ENCODE peak calls at places on chromosomes 3 and 15, in five cellular contexts. One of them, this sample, is unnamed.

GRCh38 chr3:90015688-90016356 is 908.4 kb downstream of the EPHA3 start:
- DNase-seq in CD8-positive, alpha-beta memory T cell: no peak
- DNase-seq in aorta: no peak
- DNase-seq in retinal pigment epithelial cell: no peak
- DNase-seq in GM23248: peak
- DNase-seq in this sample: no peak

GRCh38 chr15:41819455-41820050 is 8.3 kb upstream of the JMJD7 start:
- DNase-seq in GM23248: no peak
- DNase-seq in retinal pigment epithelial cell: no peak
- DNase-seq in aorta: no peak
- DNase-seq in CD8-positive, alpha-beta memory T cell: peak
- DNase-seq in this sample: no peak

GRCh38 chr3:23740517-23741402 is 65.0 kb upstream of the UBE2E1 start:
- DNase-seq in aorta: no peak
- DNase-seq in retinal pigment epithelial cell: no peak
- DNase-seq in CD8-positive, alpha-beta memory T cell: peak
- DNase-seq in GM23248: peak
- DNase-seq in this sample: no peak

GRCh38 chr3:126551066-126551838 is 7.5 kb downstream of the C3orf22 start:
- DNase-seq in aorta: peak
- DNase-seq in GM23248: peak
- DNase-seq in retinal pigment epithelial cell: no peak
- DNase-seq in CD8-positive, alpha-beta memory T cell: no peak
- DNase-seq in this sample: no peak

GRCh38 chr15:28915041-28915810 is 29.5 kb downstream of the APBA2 start:
- DNase-seq in GM23248: no peak
- DNase-seq in CD8-positive, alpha-beta memory T cell: no peak
- DNase-seq in aorta: no peak
- DNase-seq in retinal pigment epithelial cell: no peak
- DNase-seq in this sample: no peak

GRCh38 chr3:158918008-158918407 is 116.2 kb downstream of the MFSD1 start:
- DNase-seq in aorta: no peak
- DNase-seq in retinal pigment epithelial cell: peak
- DNase-seq in CD8-positive, alpha-beta memory T cell: no peak
- DNase-seq in GM23248: peak
- DNase-seq in this sample: peak

GRCh38 chr15:35168464-35168863 is 83.4 kb upstream of the NANOGP8 start:
- DNase-seq in GM23248: peak
- DNase-seq in aorta: no peak
- DNase-seq in retinal pigment epithelial cell: no peak
- DNase-seq in CD8-positive, alpha-beta memory T cell: no peak
- DNase-seq in this sample: no peak

GRCh38 chr3:23461069-23461468 is 257.9 kb downstream of the UBE2E2 start:
- DNase-seq in GM23248: peak
- DNase-seq in aorta: no peak
- DNase-seq in retinal pigment epithelial cell: no peak
- DNase-seq in CD8-positive, alpha-beta memory T cell: no peak
- DNase-seq in this sample: no peak

GRCh38 chr3:123159926-123160635 is 41.7 kb upstream of the SEC22A start:
- DNase-seq in retinal pigment epithelial cell: no peak
- DNase-seq in aorta: no peak
- DNase-seq in CD8-positive, alpha-beta memory T cell: no peak
- DNase-seq in GM23248: peak
- DNase-seq in this sample: no peak

GRCh38 chr3:89268059-89268458 is 160.6 kb downstream of the EPHA3 start:
- DNase-seq in aorta: no peak
- DNase-seq in CD8-positive, alpha-beta memory T cell: no peak
- DNase-seq in GM23248: no peak
- DNase-seq in retinal pigment epithelial cell: peak
- DNase-seq in this sample: no peak

GRCh38 chr15:67383903-67384302 is 129.3 kb downstream of the IQCH start:
- DNase-seq in GM23248: peak
- DNase-seq in retinal pigment epithelial cell: no peak
- DNase-seq in CD8-positive, alpha-beta memory T cell: no peak
- DNase-seq in aorta: no peak
- DNase-seq in this sample: no peak

GRCh38 chr15:71469393-71469792 is 341.0 kb upstream of the NR2E3 start:
- DNase-seq in CD8-positive, alpha-beta memory T cell: no peak
- DNase-seq in GM23248: peak
- DNase-seq in aorta: no peak
- DNase-seq in retinal pigment epithelial cell: no peak
- DNase-seq in this sample: no peak

DNA sequence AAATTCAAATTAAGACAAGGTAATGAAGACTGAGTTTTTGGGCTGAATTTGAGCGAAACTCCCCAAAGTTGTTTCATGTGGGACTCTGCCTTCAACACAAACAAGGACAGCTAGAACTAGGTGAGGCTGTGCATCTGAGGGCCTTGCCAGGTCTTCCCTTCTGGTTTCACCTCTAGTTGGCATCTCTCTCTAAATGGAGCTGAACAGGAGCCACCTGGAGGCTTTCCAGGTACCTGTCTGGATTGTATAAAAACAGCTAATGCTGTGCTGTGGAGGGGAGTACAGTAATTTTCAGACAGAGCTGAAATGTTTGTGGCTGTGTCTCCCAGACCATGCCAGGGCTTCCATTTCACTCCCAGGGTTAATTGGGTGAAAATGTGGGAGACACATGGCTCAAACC is 27.1 kb downstream of the TRIM71 start:
- DNase-seq in retinal pigment epithelial cell: no peak
- DNase-seq in aorta: no peak
- DNase-seq in GM23248: no peak
- DNase-seq in CD8-positive, alpha-beta memory T cell: no peak
- DNase-seq in this sample: no peak
- H3K4me3 ChIP-seq in retinal pigment epithelial cell: no peak
- H3K4me3 ChIP-seq in aorta: no peak
- H3K4me3 ChIP-seq in GM23248: no peak
- H3K4me3 ChIP-seq in CD8-positive, alpha-beta memory T cell: no peak
- H3K4me3 ChIP-seq in this sample: no peak

GRCh38 chr3:132317229-132317948 is at the start of gene ACP3:
- DNase-seq in retinal pigment epithelial cell: peak
- DNase-seq in GM23248: peak
- DNase-seq in CD8-positive, alpha-beta memory T cell: no peak
- DNase-seq in aorta: no peak
- DNase-seq in this sample: peak
- H3K4me3 ChIP-seq in retinal pigment epithelial cell: no peak
- H3K4me3 ChIP-seq in GM23248: peak
- H3K4me3 ChIP-seq in CD8-positive, alpha-beta memory T cell: no peak
- H3K4me3 ChIP-seq in aorta: no peak
- H3K4me3 ChIP-seq in this sample: no peak

GRCh38 chr3:14897266-14897665 is 50.1 kb upstream of the NR2C2 start:
- DNase-seq in GM23248: no peak
- DNase-seq in CD8-positive, alpha-beta memory T cell: no peak
- DNase-seq in aorta: no peak
- DNase-seq in retinal pigment epithelial cell: no peak
- DNase-seq in this sample: no peak

GRCh38 chr3:14902719-14903118 is 44.7 kb upstream of the NR2C2 start:
- DNase-seq in retinal pigment epithelial cell: no peak
- DNase-seq in aorta: no peak
- DNase-seq in CD8-positive, alpha-beta memory T cell: no peak
- DNase-seq in GM23248: peak
- DNase-seq in this sample: no peak

GRCh38 chr3:14898929-14899328 is 48.5 kb upstream of the NR2C2 start:
- DNase-seq in GM23248: no peak
- DNase-seq in CD8-positive, alpha-beta memory T cell: no peak
- DNase-seq in aorta: no peak
- DNase-seq in retinal pigment epithelial cell: no peak
- DNase-seq in this sample: no peak

GRCh38 chr3:14899993-14900618 is 47.3 kb upstream of the NR2C2 start:
- DNase-seq in retinal pigment epithelial cell: no peak
- DNase-seq in CD8-positive, alpha-beta memory T cell: peak
- DNase-seq in GM23248: no peak
- DNase-seq in aorta: no peak
- DNase-seq in this sample: no peak

DNA sequence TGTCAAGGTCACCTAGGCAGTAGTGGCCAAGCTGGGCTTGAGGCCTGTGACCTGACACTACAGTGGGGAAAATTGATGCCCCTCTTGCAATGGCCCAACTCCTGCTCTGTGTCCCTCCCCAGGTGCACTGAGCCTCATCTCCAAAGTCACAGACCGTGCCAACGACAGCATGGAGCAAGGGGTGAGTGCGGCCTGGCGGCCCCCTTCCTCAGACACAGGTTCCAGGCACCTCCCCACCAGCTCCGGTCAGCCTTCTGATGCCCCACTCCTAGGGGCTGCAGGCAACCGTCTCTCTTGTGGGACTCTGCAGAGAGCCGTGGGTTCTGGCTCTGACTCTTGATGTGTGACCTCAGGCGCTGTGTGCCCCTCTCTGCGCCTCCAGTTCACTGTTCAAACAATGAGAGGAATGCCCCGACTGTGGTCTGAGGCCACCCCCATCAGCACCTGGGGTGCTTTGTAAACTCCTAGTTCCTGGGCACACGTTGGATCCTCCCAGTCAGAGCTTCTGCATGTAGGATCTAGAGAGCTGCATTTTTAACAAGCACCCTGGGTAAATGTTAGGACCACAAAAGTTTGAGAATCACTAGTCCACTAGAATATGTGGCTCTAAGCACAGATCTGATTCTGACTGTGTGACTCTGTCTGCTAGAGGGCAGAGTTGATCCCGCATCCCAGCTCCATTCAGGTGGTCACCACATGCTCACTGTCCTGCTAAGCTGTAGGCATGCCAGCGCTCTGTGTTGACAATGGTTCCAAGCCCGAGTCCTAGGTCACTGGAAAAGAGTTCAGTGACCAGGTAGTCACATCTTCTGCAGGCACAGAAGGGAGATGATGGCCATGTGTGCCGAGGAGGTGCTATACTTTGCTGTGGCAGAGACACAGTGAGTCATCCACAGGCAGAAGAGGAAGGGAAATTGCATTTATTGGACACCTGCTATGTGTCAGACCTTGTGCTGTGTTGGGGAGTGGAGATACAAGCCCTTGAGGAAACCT is 46.2 kb upstream of the NR2C2 start:
- DNase-seq in aorta: no peak
- DNase-seq in retinal pigment epithelial cell: no peak
- DNase-seq in CD8-positive, alpha-beta memory T cell: no peak
- DNase-seq in GM23248: no peak
- DNase-seq in this sample: no peak
- H3K4me3 ChIP-seq in aorta: no peak
- H3K4me3 ChIP-seq in retinal pigment epithelial cell: no peak
- H3K4me3 ChIP-seq in CD8-positive, alpha-beta memory T cell: no peak
- H3K4me3 ChIP-seq in GM23248: no peak
- H3K4me3 ChIP-seq in this sample: no peak

GRCh38 chr15:45117327-45118130 is 3.4 kb downstream of the DUOXA2 start:
- DNase-seq in retinal pigment epithelial cell: no peak
- DNase-seq in aorta: peak
- DNase-seq in GM23248: no peak
- DNase-seq in CD8-positive, alpha-beta memory T cell: peak
- DNase-seq in this sample: no peak
- H3K4me3 ChIP-seq in retinal pigment epithelial cell: peak
- H3K4me3 ChIP-seq in aorta: no peak
- H3K4me3 ChIP-seq in GM23248: peak
- H3K4me3 ChIP-seq in CD8-positive, alpha-beta memory T cell: peak
- H3K4me3 ChIP-seq in this sample: no peak

DNA sequence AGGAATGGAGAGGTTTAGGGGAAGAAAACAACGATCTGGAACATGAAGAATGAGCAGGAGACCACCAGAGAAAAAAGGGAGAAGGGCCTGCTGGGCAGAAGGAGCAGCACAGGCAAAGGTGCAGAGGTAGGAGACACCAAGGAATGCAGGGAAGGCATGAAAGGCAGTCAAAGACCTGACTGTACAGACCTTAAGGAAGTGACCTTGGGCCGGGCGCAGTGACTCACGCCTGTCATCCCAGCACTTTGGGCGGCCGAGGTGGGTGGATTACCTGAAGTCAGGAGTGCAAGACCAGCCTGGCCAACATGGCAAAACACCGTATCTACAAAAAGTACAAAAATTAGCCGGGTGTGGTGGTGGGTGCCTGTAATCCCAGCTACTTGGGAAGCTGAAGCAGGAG is 157.7 kb upstream of the ATP10A start:
- DNase-seq in CD8-positive, alpha-beta memory T cell: no peak
- DNase-seq in GM23248: no peak
- DNase-seq in retinal pigment epithelial cell: no peak
- DNase-seq in aorta: no peak
- DNase-seq in this sample: no peak
- H3K4me3 ChIP-seq in CD8-positive, alpha-beta memory T cell: no peak
- H3K4me3 ChIP-seq in GM23248: no peak
- H3K4me3 ChIP-seq in retinal pigment epithelial cell: no peak
- H3K4me3 ChIP-seq in aorta: no peak
- H3K4me3 ChIP-seq in this sample: no peak